ENCODE peak calls at places on chromosomes 11 and 22, in four cellular contexts. L, E, O and A are unnamed samples.

GRCh38 chr22:41092847-41093371 is 517 bp downstream of the EP300 start:
- DNase-seq in E (no peak), L (peak; percentile 58), O (peak; percentile 43), A (peak; percentile 27)

GRCh38 chr11:10050561-10050960 is 243.5 kb downstream of the SBF2 start:
- DNase-seq in O (no peak), L (no peak), E (no peak), A (no peak)

GRCh38 chr11:35009191-35009940 is 92.9 kb downstream of the PDHX start:
- DNase-seq in O (peak; percentile 76), E (no peak), L (no peak), A (no peak)

GRCh38 chr11:88169481-88169880 is 5.8 kb downstream of the RAB38 start:
- DNase-seq in E (no peak), L (no peak), O (peak; percentile 4), A (no peak)

GRCh38 chr11:65501530-65502273 is 2.9 kb downstream of the MALAT1 start:
- DNase-seq in O (peak; percentile 73), L (no peak), E (peak; percentile 52), A (no peak)

GRCh38 chr11:14789879-14790484 is 102.0 kb downstream of the CYP2R1 start:
- DNase-seq in O (peak; percentile 41), L (no peak), E (no peak), A (no peak)

GRCh38 chr22:18028817-18029527 is 4.6 kb upstream of the MICAL3 start:
- DNase-seq in L (no peak), E (no peak), O (no peak), A (peak; percentile 91)

GRCh38 chr11:61621917-61622585 is 41.2 kb upstream of the SYT7 start:
- DNase-seq in E (no peak), O (no peak), L (no peak), A (no peak)

GRCh38 chr11:129508163-129508562 is 132.5 kb downstream of the BARX2 start:
- DNase-seq in E (no peak), L (no peak), O (no peak), A (no peak)

GRCh38 chr22:39663751-39664150 is 93.2 kb downstream of the CACNA1I start:
- DNase-seq in O (no peak), L (peak; percentile 23), E (no peak), A (no peak)

GRCh38 chr22:21443057-21443734 is 24.0 kb upstream of the TMEM191C start:
- DNase-seq in O (no peak), L (peak; percentile 4), E (peak; percentile 49), A (no peak)

GRCh38 chr11:65266210-65266609 is 4.4 kb downstream of the POLA2 start:
- DNase-seq in O (no peak), E (no peak), L (no peak), A (no peak)

GRCh38 chr22:44566911-44567310 is 68.9 kb upstream of the RTL6 start:
- DNase-seq in L (no peak), E (peak; percentile 60), O (no peak), A (no peak)

GRCh38 chr11:587978-588380 is 11.7 kb downstream of the PHRF1 start:
- DNase-seq in L (no peak), E (no peak), O (peak; percentile 71), A (no peak)

GRCh38 chr11:65491614-65492386 is 7.0 kb upstream of the MALAT1 start:
- DNase-seq in O (peak; percentile 88), L (peak; percentile 86), E (peak; percentile 94), A (peak; percentile 85)

GRCh38 chr11:79147731-79148130 is 293.1 kb downstream of the TENM4 start:
- DNase-seq in L (no peak), E (no peak), O (no peak), A (no peak)

GRCh38 chr11:65992056-65992455 is 9.9 kb downstream of the EIF1AD start:
- DNase-seq in L (no peak), E (no peak), O (no peak), A (no peak)

GRCh38 chr11:69014084-69014935 is 1.3 kb upstream of the MRGPRF start:
- DNase-seq in E (peak; percentile 96), O (no peak), L (peak; percentile 33), A (no peak)

GRCh38 chr11:10645212-10645795 is 48.3 kb downstream of the IRAG1 start:
- DNase-seq in L (no peak), E (peak; percentile 3), O (no peak), A (no peak)

GRCh38 chr22:42269407-42270177 is 861 bp downstream of the TCF20 start:
- DNase-seq in E (peak; percentile 73), O (peak; percentile 15), L (peak; percentile 81), A (peak; percentile 12)

GRCh38 chr11:31645747-31646146 is 136.2 kb downstream of the ELP4 start:
- DNase-seq in O (peak; percentile 87), E (no peak), L (no peak), A (no peak)

GRCh38 chr22:27474112-27474571 is 327.4 kb downstream of the MN1 start:
- DNase-seq in L (no peak), E (no peak), O (no peak), A (no peak)

GRCh38 chr22:23305321-23305910 is 125.1 kb downstream of the BCR start:
- DNase-seq in L (no peak), E (no peak), O (peak; percentile 62), A (no peak)

GRCh38 chr22:29877620-29878019 is 5.4 kb upstream of the MTMR3 start:
- DNase-seq in L (no peak), E (no peak), O (peak; percentile 52), A (no peak)

GRCh38 chr22:50262460-50262911 is 1.0 kb upstream of the MAPK12 start:
- DNase-seq in E (no peak), O (no peak), L (no peak), A (peak; percentile 85)

GRCh38 chr22:44453441-44454112 is 44.5 kb downstream of the RTL6 start:
- DNase-seq in E (no peak), L (no peak), O (no peak), A (no peak)

GRCh38 chr11:27228891-27229290 is 134.1 kb downstream of the CCDC34 start:
- DNase-seq in O (no peak), E (no peak), L (no peak), A (no peak)

GRCh38 chr11:7677801-7678201 is 4.5 kb upstream of the CYB5R2 start:
- DNase-seq in L (no peak), O (peak; percentile 42), E (no peak), A (no peak)

GRCh38 chr11:34644669-34645406 is 23.9 kb downstream of the EHF start:
- DNase-seq in L (no peak), O (peak; percentile 68), E (no peak), A (no peak)

GRCh38 chr11:75242722-75243600 is 2.4 kb downstream of the TPBGL start:
- DNase-seq in O (no peak), L (no peak), E (no peak), A (no peak)

DNA sequence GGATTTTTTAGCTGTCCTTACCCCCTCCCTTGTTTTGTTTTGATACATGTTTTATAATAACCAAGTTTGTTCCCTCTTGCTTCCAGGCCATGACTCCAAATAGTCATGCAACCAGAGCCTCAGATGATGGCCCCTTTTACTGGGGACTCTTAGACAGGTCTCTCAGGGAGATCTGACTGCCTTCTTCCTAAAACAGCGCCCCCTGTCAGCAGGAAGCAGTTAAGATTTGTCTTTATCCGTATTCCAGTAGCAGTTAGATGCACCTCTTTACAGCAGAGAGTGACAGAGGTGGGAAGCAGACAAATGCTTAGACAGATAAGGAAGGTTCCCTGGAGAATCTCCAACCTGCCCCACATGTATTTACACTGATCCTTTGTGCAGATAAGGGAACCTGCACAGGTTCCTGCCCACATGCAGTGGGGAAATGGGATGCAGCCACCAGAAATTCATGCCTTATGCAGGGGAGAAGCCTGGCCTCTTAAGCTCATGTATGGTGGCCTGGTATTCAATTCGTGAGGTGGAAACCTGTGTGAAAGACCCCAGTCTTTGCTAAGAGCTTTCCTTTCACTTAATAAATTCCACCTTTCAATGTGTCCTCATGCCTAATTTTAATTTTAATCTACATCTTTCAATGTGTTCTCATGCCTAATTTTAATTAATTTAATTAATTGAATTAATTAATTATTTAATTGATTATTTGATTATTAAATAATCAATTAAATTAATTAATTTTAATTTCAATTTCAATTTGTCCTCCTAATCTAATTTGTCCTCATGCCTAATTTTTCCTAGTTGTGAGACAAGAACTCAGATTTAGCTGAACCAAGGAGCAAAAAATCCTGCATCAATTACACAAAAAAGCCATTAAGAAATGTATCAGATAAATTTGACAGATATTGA is 11.5 kb upstream of the GLYAT start:
- DNase-seq in O (no peak), E (no peak), L (no peak), A (no peak)
- TF ChIP-seq CTCF in O (no peak), E (no peak), L (peak; percentile 23), A (no peak)

GRCh38 chr22:37206841-37207821 is 5.1 kb downstream of the SSTR3 start:
- DNase-seq in L (no peak), E (peak; percentile 58), O (no peak), A (no peak)

GRCh38 chr22:37206118-37206840 is 6.0 kb downstream of the SSTR3 start:
- DNase-seq in E (peak; percentile 54), O (no peak), L (no peak), A (no peak)

GRCh38 chr22:37204045-37204655 is 8.1 kb downstream of the SSTR3 start:
- DNase-seq in E (peak; percentile 33), O (no peak), L (no peak), A (no peak)

GRCh38 chr22:37203354-37204044 is 8.8 kb downstream of the SSTR3 start:
- DNase-seq in L (no peak), O (no peak), E (peak; percentile 47), A (no peak)

GRCh38 chr22:37205046-37205445 is 7.2 kb downstream of the SSTR3 start:
- DNase-seq in O (no peak), E (no peak), L (no peak), A (no peak)
- H3K27ac ChIP-seq in O (no peak overlapping the region), E (no peak overlapping the region), L (no peak overlapping the region), A (no peak overlapping the region)

GRCh38 chr11:12496181-12497025 is 119.0 kb downstream of the PARVA start:
- DNase-seq in L (peak; percentile 43), E (no peak), O (no peak), A (no peak)
- TF ChIP-seq CTCF in L (peak; percentile 42), E (no peak), O (no peak), A (no peak)

GRCh38 chr11:133501643-133502535 is 30.4 kb downstream of the OPCML start:
- DNase-seq in L (peak; percentile 28), E (no peak), O (no peak), A (no peak)
- H3K27ac ChIP-seq in L (no peak overlapping the region), E (no peak overlapping the region), O (no peak overlapping the region), A (no peak overlapping the region)